ENCODE peak calls at places on chromosomes 7 and 10, in ten cellular contexts. X is SJSA1, Z is cardiac muscle cell, T is Panc1, H is IMR-90, S is A549, L is psoas muscle, I is transverse colon, C is stomach, G is endodermal cell. A is an unnamed sample. For H3K4me1, the result is how much of the 10 kb centered on the place peaks cover.

GRCh38 chr10:28429573-28430216 is 103.2 kb upstream of the WAC start:
- DNase-seq in G (no peak), L (no peak), I (no peak), C (no peak), Z (peak), X (no peak), T (no peak), S (no peak), H (peak), A (no peak)

GRCh38 chr7:143120696-143121405 is 11.0 kb upstream of the PIP start:
- DNase-seq in H (no peak), S (no peak), T (no peak), I (no peak), Z (no peak), L (no peak), G (no peak), X (peak), C (no peak), A (no peak)

GRCh38 chr7:155470686-155471638 is 13.0 kb downstream of the EN2 start:
- DNase-seq in T (no peak), X (no peak), S (no peak), G (peak), I (no peak), C (no peak), H (no peak), L (no peak), Z (no peak), A (no peak)

GRCh38 chr10:79129361-79129997 is 60.7 kb downstream of the ZMIZ1 start:
- DNase-seq in L (no peak), S (peak), G (peak), H (peak), C (no peak), I (no peak), T (no peak), Z (peak), X (peak), A (no peak)

GRCh38 chr7:40983106-40983505 is 719.8 kb downstream of the INHBA start:
- DNase-seq in G (no peak), T (no peak), H (no peak), S (no peak), C (no peak), Z (no peak), I (no peak), X (no peak), L (no peak), A (no peak)

GRCh38 chr7:134212576-134213546 is 85.7 kb downstream of the LRGUK start:
- DNase-seq in H (peak), G (no peak), T (no peak), L (no peak), X (no peak), C (no peak), S (no peak), I (no peak), Z (peak), A (no peak)

GRCh38 chr7:157076466-157076865 is 62.3 kb upstream of the UBE3C start:
- DNase-seq in C (no peak), X (no peak), Z (no peak), T (no peak), H (no peak), G (no peak), L (no peak), S (no peak), I (no peak), A (no peak)

GRCh38 chr10:125411724-125412123 is 251.4 kb upstream of the CTBP2 start:
- DNase-seq in Z (peak), C (no peak), T (peak), X (no peak), I (no peak), H (peak), S (no peak), L (no peak), G (no peak), A (no peak)

GRCh38 chr7:70568674-70569334 is 563.1 kb upstream of the GALNT17 start:
- DNase-seq in Z (peak), C (peak), H (no peak), G (no peak), X (no peak), T (no peak), S (no peak), L (peak), I (peak), A (no peak)

GRCh38 chr10:31320179-31320597 is 1.2 kb downstream of the ZEB1 start:
- DNase-seq in T (no peak), I (peak), Z (peak), H (no peak), S (peak), G (peak), C (peak), L (peak), X (peak), A (peak)

GRCh38 chr7:141649137-141649864 is 52.7 kb downstream of the DENND11 start:
- DNase-seq in G (no peak), Z (no peak), I (no peak), X (no peak), T (no peak), L (no peak), C (no peak), S (no peak), H (no peak), A (no peak)

GRCh38 chr10:101018600-101019439 is 12.1 kb downstream of the PDZD7 start:
- DNase-seq in Z (peak), G (peak), H (peak), I (peak), C (peak), L (peak), T (no peak), X (peak), S (peak), A (peak)

GRCh38 chr7:116400526-116400925 is 99.0 kb upstream of the CAV2 start:
- DNase-seq in G (no peak), C (no peak), L (no peak), H (no peak), I (no peak), Z (no peak), T (no peak), X (no peak), S (no peak), A (no peak)

GRCh38 chr7:20199015-20199737 is 18.0 kb downstream of the MACC1 start:
- DNase-seq in T (no peak), I (peak), X (no peak), S (no peak), G (no peak), H (peak), L (peak), C (peak), Z (peak), A (no peak)

GRCh38 chr10:103922659-103923058 is 4.7 kb upstream of the STN1 start:
- DNase-seq in C (no peak), L (no peak), H (no peak), T (no peak), G (no peak), Z (no peak), I (no peak), X (no peak), S (no peak), A (no peak)
- H3K27ac ChIP-seq in C (no peak), L (no peak), H (no peak), T (no peak), G (no peak), Z (no peak), I (peak), X (no peak), S (no peak), A (no peak)

GRCh38 chr10:35420827-35421552 is 84.7 kb downstream of the CCNY start:
- DNase-seq in S (no peak), X (no peak), C (no peak), L (no peak), Z (no peak), I (no peak), H (no peak), T (no peak), G (no peak), A (no peak)
- H3K4me1 ChIP-seq in S (half or more), X (half or more), C (half or more), L (half or more), Z (under half), I (under half), H (under half), T (under half), G (under half), A (under half)

GRCh38 chr10:25934673-25935139 is 677 bp downstream of the MYO3A start:
- DNase-seq in C (no peak), I (peak), H (no peak), S (no peak), L (no peak), X (no peak), Z (no peak), T (no peak), G (peak), A (no peak)
- H3K4me3 ChIP-seq in C (peak), I (no peak), H (no peak), S (peak), L (peak), X (no peak), Z (peak), T (peak), G (peak), A (no peak)

DNA sequence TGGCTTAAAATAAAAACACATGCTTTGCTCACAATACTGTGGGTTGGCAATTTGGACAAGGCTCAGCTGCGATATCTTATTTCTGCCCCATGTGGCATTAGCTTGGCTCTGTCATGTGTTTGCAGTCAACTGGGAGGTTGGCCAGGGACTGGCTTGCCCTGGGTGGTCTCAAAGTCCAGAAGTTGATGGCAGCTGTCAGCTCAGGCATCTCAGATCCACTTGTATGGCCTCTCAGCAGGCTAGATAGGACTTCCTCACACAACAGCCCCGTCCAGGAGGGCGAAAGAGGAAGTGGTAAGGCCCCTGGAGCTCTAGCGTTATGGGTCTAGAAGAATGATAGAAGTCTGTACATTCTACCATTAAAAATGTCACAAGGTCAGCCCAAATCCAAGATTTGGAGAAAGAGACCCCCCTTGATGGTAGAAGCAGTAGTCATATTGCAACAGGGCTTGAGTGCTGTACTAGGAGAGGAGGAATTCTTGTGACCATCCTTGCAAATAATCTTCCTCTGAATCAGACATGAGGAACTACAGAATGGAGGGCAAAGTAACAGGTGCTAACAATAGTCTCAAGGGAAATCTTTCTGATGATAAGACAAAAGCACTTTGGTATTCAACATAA is 166.2 kb downstream of the FAM107B start:
- DNase-seq in Z (no peak), H (no peak), G (no peak), X (no peak), T (no peak), L (peak), I (no peak), S (no peak), C (no peak), A (no peak)
- H3K27ac ChIP-seq in Z (no peak), H (no peak), G (no peak), X (no peak), T (no peak), L (no peak), I (no peak), S (peak), C (no peak), A (no peak)

DNA sequence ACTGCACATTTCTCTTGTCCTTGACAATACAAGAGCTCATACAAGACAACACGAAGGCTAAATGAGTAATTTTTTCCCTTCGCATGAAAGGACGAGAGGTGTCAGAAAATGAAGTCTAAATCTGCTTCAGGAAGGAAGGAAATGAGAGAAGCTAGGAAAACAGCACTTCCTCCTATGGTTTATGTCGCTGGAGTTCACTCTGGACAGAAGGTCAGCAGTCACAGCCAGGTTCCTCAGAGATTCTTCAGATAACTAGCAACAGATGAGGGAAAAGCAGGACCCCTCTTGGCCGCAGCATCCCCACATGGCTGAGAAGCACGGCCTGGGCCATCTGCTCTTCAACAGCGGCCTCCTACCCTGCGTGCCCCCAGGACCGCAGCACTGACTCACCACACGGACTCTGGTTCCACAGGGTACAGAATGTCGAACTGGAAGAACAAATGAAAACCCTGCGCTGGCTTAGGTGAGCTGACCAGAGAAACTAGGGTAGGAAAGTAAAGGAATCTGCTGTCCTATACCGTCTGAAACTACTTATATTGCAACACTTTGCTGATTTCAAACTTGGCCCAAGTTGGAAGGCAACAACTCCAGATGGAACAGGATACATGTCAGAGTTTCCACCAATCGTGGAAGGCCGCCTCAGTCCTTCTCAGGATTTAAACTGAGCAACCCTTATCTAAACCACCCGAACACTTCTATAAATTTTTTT is 26.3 kb downstream of the DNMBP start:
- DNase-seq in T (no peak), C (no peak), Z (peak), L (peak), S (no peak), H (peak), I (no peak), X (no peak), G (no peak), A (no peak)
- H3K4me1 ChIP-seq in T (half or more), C (under half), Z (under half), L (under half), S (under half), H (under half), I (under half), X (under half), G (under half), A (under half)